ENCODE peak calls at places on chromosomes 6 and 20, in five cellular contexts. S is ovary, V is left ventricle myocardium inferior, Q is heart left ventricle, Z is brain microvascular endothelial cell. I is an unnamed sample.
A peak's percentile ranks its signal among the peaks of the same experiment; 100 is the strongest.

GRCh38 chr20:39464238-39464637 is 502.1 kb downstream of the DHX35 start:
- DNase-seq in S (no peak), V (no peak), Q (no peak), Z (no peak), I (no peak)

GRCh38 chr6:18330548-18331066 is 56.5 kb upstream of the RNF144B start:
- DNase-seq in S (no peak), V (no peak), Q (no peak), Z (no peak), I (no peak)

GRCh38 chr6:113855500-113856010 is 1.6 kb upstream of the MARCKS start:
- DNase-seq in S (peak; percentile 55), V (peak; percentile 17), Q (peak; percentile 21), Z (no peak), I (no peak)

GRCh38 chr6:104953410-104953953 is 3.4 kb upstream of the LIN28B start:
- DNase-seq in S (no peak), V (no peak), Q (no peak), Z (no peak), I (no peak)

GRCh38 chr20:17109307-17109706 is 117.5 kb upstream of the PCSK2 start:
- DNase-seq in S (no peak), V (no peak), Q (no peak), Z (no peak), I (no peak)

GRCh38 chr6:166351715-166352285 is 9.5 kb upstream of the SFT2D1 start:
- DNase-seq in S (no peak), V (no peak), Q (no peak), Z (no peak), I (no peak)

GRCh38 chr20:20195011-20195705 is 142.8 kb downstream of the CFAP61 start:
- DNase-seq in S (no peak), V (peak; percentile 62), Q (peak; percentile 56), Z (no peak), I (no peak)

GRCh38 chr6:148888853-148889252 is 142.0 kb downstream of the UST start:
- DNase-seq in S (no peak), V (no peak), Q (no peak), Z (no peak), I (no peak)

GRCh38 chr6:13273931-13274706 is 54.2 kb downstream of the TBC1D7 start:
- DNase-seq in S (no peak), V (no peak), Q (peak; percentile 43), Z (no peak), I (no peak)

DNA sequence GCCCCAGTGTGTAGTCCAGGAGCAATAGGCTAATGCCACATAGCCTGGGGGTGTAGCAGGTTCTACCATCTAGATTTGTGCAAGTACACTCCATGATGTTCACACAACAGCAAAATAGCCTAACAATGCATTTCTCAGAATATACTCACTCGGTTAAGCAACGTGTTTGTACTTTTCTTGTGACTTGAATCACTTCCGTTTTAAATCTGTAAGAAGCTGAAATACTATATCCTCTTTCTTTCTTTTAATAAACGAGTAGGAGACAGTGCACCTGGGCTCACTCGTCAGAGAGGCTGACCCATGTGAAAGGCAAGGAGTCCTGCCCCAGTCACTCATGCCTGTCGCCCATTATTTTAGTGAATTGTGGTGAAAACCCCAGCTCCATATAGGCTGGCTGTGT is 201.6 kb downstream of the FOXA2 start:
- DNase-seq in S (no peak), V (no peak), Q (no peak), Z (no peak), I (no peak)
- H3K27ac ChIP-seq in S (no peak overlapping the region), V (no peak overlapping the region), Q (no peak overlapping the region), Z (no peak overlapping the region), I (no peak overlapping the region)

GRCh38 chr6:134177753-134178229 is 125.4 kb upstream of the SLC2A12 start:
- DNase-seq in S (no peak), V (no peak), Q (no peak), Z (peak; percentile 60), I (no peak)
- H3K4me3 ChIP-seq in S (peak overlapping the region; percentile 38), V (peak overlapping the region; percentile 63), Q (peak overlapping the region; percentile 13), Z (peak overlapping the region; percentile 42), I (peak overlapping the region; percentile 58)

GRCh38 chr6:53044572-53044971 is 20.6 kb upstream of the FBXO9 start:
- DNase-seq in S (no peak), V (no peak), Q (no peak), Z (no peak), I (no peak)

GRCh38 chr6:53041356-53041755 is 23.8 kb upstream of the FBXO9 start:
- DNase-seq in S (no peak), V (no peak), Q (no peak), Z (peak; percentile 59), I (no peak)

GRCh38 chr6:53044071-53044470 is 21.1 kb upstream of the FBXO9 start:
- DNase-seq in S (no peak), V (no peak), Q (peak; percentile 38), Z (peak; percentile 89), I (no peak)

GRCh38 chr6:53043626-53044025 is 21.6 kb upstream of the FBXO9 start:
- DNase-seq in S (no peak), V (no peak), Q (no peak), Z (no peak), I (no peak)

DNA sequence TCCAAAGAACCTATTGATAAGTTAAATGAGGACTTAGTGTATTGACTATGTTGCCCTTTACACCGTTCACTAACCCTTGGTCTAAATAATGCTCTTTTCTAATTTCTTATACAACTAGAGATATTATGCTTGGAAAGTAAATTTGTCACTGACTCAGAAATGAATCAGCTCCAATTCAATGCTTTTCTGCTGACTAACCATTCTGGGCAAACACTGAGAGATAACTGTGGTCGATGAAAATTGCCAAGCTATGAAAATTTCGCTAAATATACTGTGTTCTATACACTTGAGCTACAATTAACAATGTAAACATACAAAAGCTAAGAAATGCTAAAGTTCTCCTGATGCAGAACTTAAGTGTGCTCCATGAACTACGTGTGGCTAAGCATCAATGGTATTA is 23.1 kb upstream of the FBXO9 start:
- DNase-seq in S (no peak), V (no peak), Q (no peak), Z (peak; percentile 73), I (no peak)
- H3K27ac ChIP-seq in S (no peak overlapping the region), V (peak overlapping the region; percentile 70), Q (no peak overlapping the region), Z (peak overlapping the region; percentile 87), I (peak overlapping the region; percentile 42)

GRCh38 chr20:10219452-10219791 is 792 bp downstream of the SNAP25 start:
- DNase-seq in S (peak; percentile 90), V (peak; percentile 70), Q (peak; percentile 77), Z (peak; percentile 26), I (peak; percentile 80)
- H3K4me3 ChIP-seq in S (peak overlapping the region; percentile 44), V (no peak overlapping the region), Q (no peak overlapping the region), Z (peak overlapping the region; percentile 72), I (no peak overlapping the region)

GRCh38 chr20:10675456-10675848 is 1.7 kb upstream of the JAG1 start:
- DNase-seq in S (no peak), V (no peak), Q (no peak), Z (no peak), I (no peak)

GRCh38 chr20:10673176-10673830 is 496 bp downstream of the JAG1 start:
- DNase-seq in S (peak; percentile 48), V (no peak), Q (no peak), Z (no peak), I (peak; percentile 64)

GRCh38 chr20:10676518-10676917 is 2.7 kb upstream of the JAG1 start:
- DNase-seq in S (no peak), V (no peak), Q (no peak), Z (no peak), I (no peak)

GRCh38 chr20:10673831-10674683 is at the start of gene JAG1:
- DNase-seq in S (peak; percentile 98), V (peak; percentile 95), Q (peak; percentile 94), Z (peak; percentile 92), I (peak; percentile 94)

GRCh38 chr20:10674684-10675455 is 1.1 kb upstream of the JAG1 start:
- DNase-seq in S (peak; percentile 81), V (peak; percentile 84), Q (peak; percentile 83), Z (peak; percentile 64), I (peak; percentile 79)
- H3K27ac ChIP-seq in S (peak overlapping the region; percentile 90), V (peak overlapping the region; percentile 99), Q (peak overlapping the region; percentile 98), Z (peak overlapping the region; percentile 97), I (peak overlapping the region; percentile 92)

DNA sequence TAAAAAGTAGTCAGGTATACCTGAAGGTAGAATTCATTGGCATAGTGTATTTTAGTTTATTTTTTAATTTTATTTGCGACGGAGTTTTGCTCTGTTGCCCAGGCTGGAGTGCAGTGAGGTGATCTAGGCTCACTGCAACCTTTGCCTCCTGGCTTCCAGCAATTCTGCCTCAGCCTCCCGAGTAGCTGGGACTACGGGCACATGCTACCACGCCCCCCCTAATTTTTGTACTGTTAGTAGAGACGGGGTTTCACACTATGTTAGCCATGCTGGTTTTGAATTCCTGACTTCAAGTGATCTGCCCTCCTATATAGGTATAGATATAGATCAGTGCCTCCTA is 102.8 kb upstream of the PRSS16 start:
- DNase-seq in S (no peak), V (no peak), Q (no peak), Z (no peak), I (no peak)
- H3K4me3 ChIP-seq in S (peak overlapping the region; percentile 42), V (peak overlapping the region; percentile 74), Q (no peak overlapping the region), Z (peak overlapping the region; percentile 74), I (peak overlapping the region; percentile 38)